ENCODE peak calls at places on chromosomes 16 and 17, in eight cellular contexts. One of them, this sample, is unnamed.

GRCh38 chr17:59418732-59419166 is 87.3 kb downstream of the YPEL2 start:
- DNase-seq in HL-60: no peak
- DNase-seq in tibial nerve: no peak
- DNase-seq in pancreas: no peak
- DNase-seq in CD4-positive, alpha-beta T cell: no peak
- DNase-seq in OCI-LY7: no peak
- DNase-seq in cardiac muscle cell: no peak
- DNase-seq in body of pancreas: no peak
- DNase-seq in this sample: no peak

GRCh38 chr17:82836823-82837357 is 2.9 kb downstream of the ZNF750 start:
- DNase-seq in HL-60: no peak
- DNase-seq in tibial nerve: peak; percentile 29
- DNase-seq in pancreas: no peak
- DNase-seq in CD4-positive, alpha-beta T cell: no peak
- DNase-seq in OCI-LY7: no peak
- DNase-seq in cardiac muscle cell: no peak
- DNase-seq in body of pancreas: no peak
- DNase-seq in this sample: no peak

GRCh38 chr17:79874329-79874981 is 35.2 kb upstream of the CBX4 start:
- DNase-seq in HL-60: no peak
- DNase-seq in tibial nerve: no peak
- DNase-seq in pancreas: no peak
- DNase-seq in CD4-positive, alpha-beta T cell: no peak
- DNase-seq in OCI-LY7: peak; percentile 71
- DNase-seq in cardiac muscle cell: peak; percentile 40
- DNase-seq in body of pancreas: peak; percentile 48
- DNase-seq in this sample: no peak

GRCh38 chr17:40063034-40063765 is 435 bp downstream of the THRA start:
- DNase-seq in HL-60: peak; percentile 91
- DNase-seq in tibial nerve: peak; percentile 59
- DNase-seq in pancreas: peak; percentile 69
- DNase-seq in CD4-positive, alpha-beta T cell: no peak
- DNase-seq in OCI-LY7: peak; percentile 66
- DNase-seq in cardiac muscle cell: peak; percentile 55
- DNase-seq in body of pancreas: peak; percentile 58
- DNase-seq in this sample: no peak

GRCh38 chr17:65532491-65532890 is 29.0 kb downstream of the AXIN2 start:
- DNase-seq in HL-60: no peak
- DNase-seq in tibial nerve: no peak
- DNase-seq in pancreas: no peak
- DNase-seq in CD4-positive, alpha-beta T cell: no peak
- DNase-seq in OCI-LY7: no peak
- DNase-seq in cardiac muscle cell: no peak
- DNase-seq in body of pancreas: no peak
- DNase-seq in this sample: no peak

GRCh38 chr17:59074494-59074893 is 32.2 kb downstream of the TRIM37 start:
- DNase-seq in HL-60: no peak
- DNase-seq in tibial nerve: no peak
- DNase-seq in pancreas: no peak
- DNase-seq in CD4-positive, alpha-beta T cell: no peak
- DNase-seq in OCI-LY7: no peak
- DNase-seq in cardiac muscle cell: peak; percentile 48
- DNase-seq in body of pancreas: no peak
- DNase-seq in this sample: no peak

GRCh38 chr16:47777191-47777590 is 316.1 kb downstream of the PHKB start:
- DNase-seq in HL-60: no peak
- DNase-seq in tibial nerve: no peak
- DNase-seq in pancreas: no peak
- DNase-seq in CD4-positive, alpha-beta T cell: no peak
- DNase-seq in OCI-LY7: no peak
- DNase-seq in cardiac muscle cell: peak; percentile 70
- DNase-seq in body of pancreas: no peak
- DNase-seq in this sample: peak; percentile 31

GRCh38 chr17:77316651-77317050 is 175.9 kb downstream of the SEC14L1 start:
- DNase-seq in HL-60: no peak
- DNase-seq in tibial nerve: no peak
- DNase-seq in pancreas: no peak
- DNase-seq in CD4-positive, alpha-beta T cell: no peak
- DNase-seq in OCI-LY7: no peak
- DNase-seq in cardiac muscle cell: no peak
- DNase-seq in body of pancreas: no peak
- DNase-seq in this sample: no peak

GRCh38 chr17:82845163-82845807 is 5.5 kb upstream of the ZNF750 start:
- DNase-seq in HL-60: no peak
- DNase-seq in tibial nerve: no peak
- DNase-seq in pancreas: no peak
- DNase-seq in CD4-positive, alpha-beta T cell: no peak
- DNase-seq in OCI-LY7: no peak
- DNase-seq in cardiac muscle cell: peak; percentile 42
- DNase-seq in body of pancreas: no peak
- DNase-seq in this sample: no peak

GRCh38 chr16:66984902-66985311 is 3.5 kb upstream of the CES4A start:
- DNase-seq in HL-60: no peak
- DNase-seq in tibial nerve: no peak
- DNase-seq in pancreas: no peak
- DNase-seq in CD4-positive, alpha-beta T cell: no peak
- DNase-seq in OCI-LY7: no peak
- DNase-seq in cardiac muscle cell: no peak
- DNase-seq in body of pancreas: no peak
- DNase-seq in this sample: no peak

GRCh38 chr16:281660-282249 is 1.2 kb upstream of the PDIA2 start:
- DNase-seq in HL-60: no peak
- DNase-seq in tibial nerve: no peak
- DNase-seq in pancreas: peak; percentile 63
- DNase-seq in CD4-positive, alpha-beta T cell: no peak
- DNase-seq in OCI-LY7: no peak
- DNase-seq in cardiac muscle cell: no peak
- DNase-seq in body of pancreas: no peak
- DNase-seq in this sample: no peak
- TF ChIP-seq CTCF in HL-60: no peak
- TF ChIP-seq CTCF in tibial nerve: no peak
- TF ChIP-seq CTCF in pancreas: no peak
- TF ChIP-seq CTCF in CD4-positive, alpha-beta T cell: no peak
- TF ChIP-seq CTCF in OCI-LY7: no peak
- TF ChIP-seq CTCF in cardiac muscle cell: no peak
- TF ChIP-seq CTCF in body of pancreas: no peak
- TF ChIP-seq CTCF in this sample: no peak

DNA sequence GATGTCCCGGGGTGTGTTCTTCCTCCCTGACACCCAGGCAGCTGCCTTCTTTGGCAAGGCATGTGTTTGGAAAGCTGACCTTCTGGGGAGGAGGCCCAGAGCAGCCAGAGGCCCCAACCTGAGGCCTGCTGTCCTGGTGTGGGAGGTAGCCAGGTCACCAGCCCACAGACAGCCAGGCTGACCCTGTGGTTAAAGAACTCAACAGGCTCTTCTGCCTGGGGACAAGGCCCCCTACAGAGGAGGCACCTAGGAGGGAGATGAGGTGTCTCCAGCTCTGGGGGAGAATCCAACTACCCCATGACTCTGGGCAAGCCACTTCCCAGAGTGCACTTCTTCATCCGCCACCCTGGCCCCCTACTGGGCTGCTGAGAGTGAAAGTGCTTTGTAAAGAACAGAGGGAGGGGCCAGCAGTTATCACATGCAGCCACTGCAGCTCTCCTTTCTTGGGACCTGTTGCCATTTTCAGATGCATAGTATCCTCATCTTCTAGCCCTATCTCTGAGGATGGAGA is 13.1 kb upstream of the SREBF1 start:
- DNase-seq in HL-60: no peak
- DNase-seq in tibial nerve: peak; percentile 56
- DNase-seq in pancreas: no peak
- DNase-seq in CD4-positive, alpha-beta T cell: peak; percentile 47
- DNase-seq in OCI-LY7: peak; percentile 85
- DNase-seq in cardiac muscle cell: peak; percentile 68
- DNase-seq in body of pancreas: peak; percentile 52
- DNase-seq in this sample: no peak
- TF ChIP-seq CTCF in HL-60: no peak
- TF ChIP-seq CTCF in tibial nerve: peak; percentile 13
- TF ChIP-seq CTCF in pancreas: no peak
- TF ChIP-seq CTCF in CD4-positive, alpha-beta T cell: peak; percentile 21
- TF ChIP-seq CTCF in OCI-LY7: peak; percentile 68
- TF ChIP-seq CTCF in cardiac muscle cell: peak; percentile 52
- TF ChIP-seq CTCF in body of pancreas: no peak
- TF ChIP-seq CTCF in this sample: peak; percentile 33

GRCh38 chr16:56294014-56294413 is 102.7 kb downstream of the GNAO1 start:
- DNase-seq in HL-60: no peak
- DNase-seq in tibial nerve: no peak
- DNase-seq in pancreas: no peak
- DNase-seq in CD4-positive, alpha-beta T cell: no peak
- DNase-seq in OCI-LY7: no peak
- DNase-seq in cardiac muscle cell: no peak
- DNase-seq in body of pancreas: no peak
- DNase-seq in this sample: no peak
- TF ChIP-seq CTCF in HL-60: no peak
- TF ChIP-seq CTCF in tibial nerve: no peak
- TF ChIP-seq CTCF in pancreas: no peak
- TF ChIP-seq CTCF in CD4-positive, alpha-beta T cell: no peak
- TF ChIP-seq CTCF in OCI-LY7: no peak
- TF ChIP-seq CTCF in cardiac muscle cell: no peak
- TF ChIP-seq CTCF in body of pancreas: no peak
- TF ChIP-seq CTCF in this sample: no peak

GRCh38 chr16:27778926-27779570 is 229.1 kb downstream of the KATNIP start:
- DNase-seq in HL-60: no peak
- DNase-seq in tibial nerve: no peak
- DNase-seq in pancreas: no peak
- DNase-seq in CD4-positive, alpha-beta T cell: no peak
- DNase-seq in OCI-LY7: no peak
- DNase-seq in cardiac muscle cell: no peak
- DNase-seq in body of pancreas: no peak
- DNase-seq in this sample: no peak

GRCh38 chr16:27778171-27778925 is 228.4 kb downstream of the KATNIP start:
- DNase-seq in HL-60: no peak
- DNase-seq in tibial nerve: no peak
- DNase-seq in pancreas: no peak
- DNase-seq in CD4-positive, alpha-beta T cell: no peak
- DNase-seq in OCI-LY7: no peak
- DNase-seq in cardiac muscle cell: no peak
- DNase-seq in body of pancreas: no peak
- DNase-seq in this sample: no peak

GRCh38 chr16:27780468-27781194 is 230.7 kb downstream of the KATNIP start:
- DNase-seq in HL-60: no peak
- DNase-seq in tibial nerve: no peak
- DNase-seq in pancreas: no peak
- DNase-seq in CD4-positive, alpha-beta T cell: no peak
- DNase-seq in OCI-LY7: no peak
- DNase-seq in cardiac muscle cell: no peak
- DNase-seq in body of pancreas: no peak
- DNase-seq in this sample: no peak

GRCh38 chr16:27781195-27781524 is 231.2 kb downstream of the KATNIP start:
- DNase-seq in HL-60: no peak
- DNase-seq in tibial nerve: no peak
- DNase-seq in pancreas: no peak
- DNase-seq in CD4-positive, alpha-beta T cell: no peak
- DNase-seq in OCI-LY7: no peak
- DNase-seq in cardiac muscle cell: peak; percentile 11
- DNase-seq in body of pancreas: no peak
- DNase-seq in this sample: no peak

DNA sequence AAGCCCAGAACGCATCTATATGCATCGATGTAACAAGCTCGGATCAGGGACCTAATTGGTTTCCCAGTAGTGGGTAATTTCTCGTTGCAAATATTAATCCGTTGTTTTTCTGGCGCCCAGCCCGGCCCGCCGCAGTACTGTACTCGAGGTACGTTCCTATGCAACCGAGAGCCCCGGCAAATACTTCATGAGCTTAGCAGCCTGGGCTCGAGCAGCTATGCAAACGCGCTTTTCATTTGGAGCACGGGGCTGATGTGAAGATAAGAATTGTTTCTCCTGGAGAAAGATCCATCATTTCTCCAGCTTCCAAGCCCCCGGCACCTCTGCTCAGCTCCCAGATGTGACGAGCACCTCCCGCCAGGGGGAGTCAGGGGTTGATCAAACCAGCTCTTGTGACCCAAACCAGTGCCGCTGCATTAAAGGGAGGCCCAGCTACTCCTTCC is 229.8 kb downstream of the KATNIP start:
- DNase-seq in HL-60: no peak
- DNase-seq in tibial nerve: peak; percentile 49
- DNase-seq in pancreas: no peak
- DNase-seq in CD4-positive, alpha-beta T cell: no peak
- DNase-seq in OCI-LY7: peak; percentile 29
- DNase-seq in cardiac muscle cell: peak; percentile 56
- DNase-seq in body of pancreas: peak; percentile 16
- DNase-seq in this sample: peak; percentile 15
- TF ChIP-seq CTCF in HL-60: no peak
- TF ChIP-seq CTCF in tibial nerve: peak; percentile 19
- TF ChIP-seq CTCF in pancreas: no peak
- TF ChIP-seq CTCF in CD4-positive, alpha-beta T cell: no peak
- TF ChIP-seq CTCF in OCI-LY7: peak; percentile 72
- TF ChIP-seq CTCF in cardiac muscle cell: peak; percentile 67
- TF ChIP-seq CTCF in body of pancreas: no peak
- TF ChIP-seq CTCF in this sample: peak; percentile 69

This sample was measured in HFF-Myc.